ENCODE peak calls at places on chromosome 18, in four cellular contexts. N, T, U and O are unnamed samples.
A peak's percentile ranks its signal among the peaks of the same experiment; 100 is the strongest.

GRCh38 chr18:61127714-61128485 is 205.3 kb upstream of the CDH20 start:
- DNase-seq in N (no peak), T (no peak), U (no peak), O (no peak)

GRCh38 chr18:47881752-47882455 is 48.6 kb downstream of the SMAD2 start:
- DNase-seq in N (no peak), T (peak; percentile 66), U (no peak), O (peak; percentile 27)

GRCh38 chr18:63317982-63318881 is 1.3 kb downstream of the BCL2 start:
- DNase-seq in N (no peak), T (no peak), U (no peak), O (no peak)

GRCh38 chr18:14941256-14941655 is 193.3 kb downstream of the ANKRD30B start:
- DNase-seq in N (no peak), T (no peak), U (no peak), O (no peak)

GRCh38 chr18:29123706-29124530 is 947.0 kb upstream of the CDH2 start:
- DNase-seq in N (no peak), T (no peak), U (no peak), O (no peak)

GRCh38 chr18:22550861-22551260 is 133.1 kb upstream of the CTAGE1 start:
- DNase-seq in N (no peak), T (no peak), U (no peak), O (no peak)

GRCh38 chr18:44520981-44521672 is 159.6 kb upstream of the SETBP1 start:
- DNase-seq in N (no peak), T (no peak), U (no peak), O (no peak)

GRCh38 chr18:12639990-12640880 is 17.7 kb downstream of the SPIRE1 start:
- DNase-seq in N (no peak), T (peak; percentile 68), U (no peak), O (no peak)

GRCh38 chr18:47075098-47075883 is 39.9 kb upstream of the ELOA2 start:
- DNase-seq in N (no peak), T (no peak), U (no peak), O (peak; percentile 57)

GRCh38 chr18:47929681-47930085 is 776 bp downstream of the SMAD2 start:
- DNase-seq in N (no peak), T (peak; percentile 37), U (no peak), O (no peak)

GRCh38 chr18:6557470-6558245 is 142.9 kb upstream of the L3MBTL4 start:
- DNase-seq in N (no peak), T (no peak), U (no peak), O (no peak)

GRCh38 chr18:49565656-49566055 is 3.8 kb downstream of the LIPG start:
- DNase-seq in N (no peak), T (no peak), U (no peak), O (no peak)

GRCh38 chr18:44290366-44290855 is 390.3 kb upstream of the SETBP1 start:
- DNase-seq in N (no peak), T (no peak), U (no peak), O (no peak)

GRCh38 chr18:51339866-51340265 is 142.4 kb upstream of the MEX3C start:
- DNase-seq in N (no peak), T (no peak), U (no peak), O (no peak)

GRCh38 chr18:52190195-52190594 is 149.8 kb upstream of the DCC start:
- DNase-seq in N (no peak), T (no peak), U (peak; percentile 25), O (no peak)

GRCh38 chr18:4961121-4961909 is 235.7 kb downstream of the AKAIN1 start:
- DNase-seq in N (no peak), T (no peak), U (no peak), O (no peak)

GRCh38 chr18:38563396-38563980 is 997.9 kb upstream of the CELF4 start:
- DNase-seq in N (no peak), T (no peak), U (no peak), O (no peak)

GRCh38 chr18:74514860-74515495 is 18.8 kb downstream of the CNDP2 start:
- DNase-seq in N (no peak), T (no peak), U (no peak), O (no peak)

GRCh38 chr18:45666006-45666405 is 50.7 kb downstream of the SLC14A2 start:
- DNase-seq in N (no peak), T (no peak), U (no peak), O (no peak)

GRCh38 chr18:47050468-47050867 is 15.0 kb upstream of the ELOA2 start:
- DNase-seq in N (peak; percentile 11), T (peak; percentile 40), U (no peak), O (peak; percentile 54)

GRCh38 chr18:22342625-22343024 is 75.1 kb downstream of the CTAGE1 start:
- DNase-seq in N (peak; percentile 33), T (no peak), U (no peak), O (no peak)

GRCh38 chr18:53644799-53645471 is 579.5 kb downstream of the MBD2 start:
- DNase-seq in N (no peak), T (no peak), U (no peak), O (no peak)

GRCh38 chr18:7447629-7448028 is 119.5 kb upstream of the PTPRM start:
- DNase-seq in N (no peak), T (no peak), U (no peak), O (no peak)

GRCh38 chr18:23982154-23983071 is 32.1 kb upstream of the TTC39C start:
- DNase-seq in N (no peak), T (no peak), U (no peak), O (no peak)

GRCh38 chr18:13051159-13051558 is 60.0 kb downstream of the CEP192 start:
- DNase-seq in N (no peak), T (no peak), U (no peak), O (no peak)

GRCh38 chr18:36589857-36590543 is 238.8 kb downstream of the TPGS2 start:
- DNase-seq in N (no peak), T (no peak), U (no peak), O (no peak)
- TF ChIP-seq YY1 in N (no peak), T (no peak), U (no peak), O (no peak)

GRCh38 chr18:10057808-10058791 is 144.3 kb downstream of the VAPA start:
- DNase-seq in N (no peak), T (no peak), U (no peak), O (no peak)

GRCh38 chr18:10060469-10060782 is 146.6 kb downstream of the VAPA start:
- DNase-seq in N (no peak), T (no peak), U (no peak), O (no peak)

GRCh38 chr18:10061566-10061965 is 147.8 kb downstream of the VAPA start:
- DNase-seq in N (no peak), T (no peak), U (no peak), O (no peak)

GRCh38 chr18:10057401-10057800 is 143.6 kb downstream of the VAPA start:
- DNase-seq in N (no peak), T (no peak), U (no peak), O (no peak)

GRCh38 chr18:10059610-10060468 is 146.0 kb downstream of the VAPA start:
- DNase-seq in N (no peak), T (no peak), U (no peak), O (no peak)
- TF ChIP-seq ATF3 in N (no peak), T (no peak), U (no peak), O (no peak)

DNA sequence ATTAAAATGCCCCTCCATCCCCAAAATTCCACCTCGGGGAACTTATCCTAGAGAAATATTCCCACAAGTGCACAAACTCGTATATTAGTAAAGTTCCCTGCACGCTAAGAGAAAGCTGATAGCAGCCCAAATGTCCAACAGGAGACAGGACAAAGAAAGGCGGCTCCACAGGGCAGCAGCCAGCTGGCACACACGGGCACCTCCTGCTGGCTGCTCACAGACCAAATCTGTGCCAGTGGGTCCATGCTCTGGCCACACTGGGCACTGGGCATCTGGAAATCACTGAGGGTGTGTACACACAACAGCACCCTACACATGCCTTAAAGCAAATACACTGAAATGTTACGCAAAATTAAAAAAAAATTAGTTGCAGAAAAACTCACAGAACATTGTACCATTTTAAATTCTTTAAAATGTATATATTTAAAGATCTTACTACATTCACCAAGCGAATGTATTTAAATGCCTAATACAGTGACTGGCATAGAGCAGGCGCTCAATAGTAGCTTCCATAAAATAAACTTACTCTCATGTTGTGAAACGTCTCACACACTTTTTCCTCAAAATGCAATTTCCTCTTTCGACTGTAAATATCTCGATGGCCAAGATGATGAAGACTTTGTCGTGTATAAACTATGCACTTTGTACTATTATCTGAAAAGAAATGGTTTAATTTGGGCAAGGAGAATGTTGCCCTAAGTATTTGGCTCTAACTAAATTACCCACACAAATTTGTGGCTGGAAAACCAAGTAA is 19.4 kb downstream of the ZNF516 start:
- DNase-seq in N (no peak), T (no peak), U (no peak), O (no peak)
- TF ChIP-seq YY1 in N (no peak), T (no peak), U (no peak), O (no peak)

GRCh38 chr18:75828379-75828778 is 400.9 kb upstream of the SMIM21 start:
- DNase-seq in N (no peak), T (no peak), U (no peak), O (no peak)

GRCh38 chr18:75827781-75828274 is 400.3 kb upstream of the SMIM21 start:
- DNase-seq in N (no peak), T (no peak), U (no peak), O (no peak)

GRCh38 chr18:75818336-75818735 is 390.8 kb upstream of the SMIM21 start:
- DNase-seq in N (no peak), T (no peak), U (no peak), O (no peak)

GRCh38 chr18:75824661-75825060 is 397.2 kb upstream of the SMIM21 start:
- DNase-seq in N (no peak), T (no peak), U (no peak), O (no peak)

GRCh38 chr18:75823376-75823950 is 396.0 kb upstream of the SMIM21 start:
- DNase-seq in N (no peak), T (no peak), U (no peak), O (no peak)
- TF ChIP-seq ATF3 in N (no peak), T (no peak), U (no peak), O (no peak)

GRCh38 chr18:35797961-35798360 is 174.5 kb upstream of the RMP24 start:
- DNase-seq in N (no peak), T (no peak), U (no peak), O (no peak)
- TF ChIP-seq YY1 in N (no peak), T (no peak), U (no peak), O (no peak)

GRCh38 chr18:36993068-36993467 is 164.1 kb downstream of the KIAA1328 start:
- DNase-seq in N (no peak), T (no peak), U (no peak), O (no peak)
- TF ChIP-seq ATF3 in N (no peak), T (no peak), U (no peak), O (no peak)

GRCh38 chr18:386950-387349 is 113.6 kb downstream of the COLEC12 start:
- DNase-seq in N (no peak), T (no peak), U (no peak), O (no peak)
- TF ChIP-seq YY1 in N (no peak), T (no peak), U (no peak), O (no peak)

DNA sequence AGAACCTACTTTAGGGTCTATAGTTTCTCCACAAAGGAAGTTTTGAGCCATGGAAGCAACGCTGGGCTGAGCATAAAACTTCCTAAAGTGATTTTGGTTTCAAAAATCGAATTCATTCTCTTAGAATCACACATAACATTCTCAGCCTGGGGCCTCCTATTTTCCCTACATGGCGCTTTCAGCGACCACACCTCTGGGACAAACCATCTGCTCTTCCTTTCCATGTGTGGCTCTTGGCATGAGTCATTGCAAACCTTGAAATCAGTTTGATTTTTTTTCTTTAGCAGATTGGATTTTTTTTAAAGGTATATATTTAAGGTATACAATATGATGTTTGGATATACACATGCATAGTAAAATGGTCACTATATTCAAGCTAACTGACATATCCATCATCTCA is 72.5 kb upstream of the APCDD1 start:
- DNase-seq in N (no peak), T (no peak), U (no peak), O (no peak)
- TF ChIP-seq ATF3 in N (no peak), T (no peak), U (no peak), O (no peak)

GRCh38 chr18:70421471-70421870 is 132.6 kb downstream of the SOCS6 start:
- DNase-seq in N (no peak), T (no peak), U (no peak), O (peak; percentile 28)
- TF ChIP-seq YY1 in N (no peak), T (no peak), U (no peak), O (no peak)